ENCODE peak calls at places on chromosome 21, in four cellular contexts. V is HepG2, T is GM12878, L is K562. B is an unnamed sample.

GRCh38 chr21:31354604-31355443 is 10.8 kb upstream of the TIAM1 start:
- DNase-seq in V (no peak), T (peak), L (no peak), B (peak)

GRCh38 chr21:38223893-38224540 is 32.8 kb upstream of the KCNJ15 start:
- DNase-seq in V (no peak), T (no peak), L (no peak), B (peak)

GRCh38 chr21:36661511-36662309 is 37.2 kb upstream of the SIM2 start:
- DNase-seq in V (peak), T (no peak), L (peak), B (peak)

GRCh38 chr21:35324372-35325220 is 275.5 kb upstream of the RUNX1 start:
- DNase-seq in V (no peak), T (no peak), L (no peak), B (no peak)

GRCh38 chr21:34219334-34220020 is 144.3 kb upstream of the KCNE2 start:
- DNase-seq in V (no peak), T (no peak), L (no peak), B (no peak)

GRCh38 chr21:14712121-14712520 is 166.0 kb upstream of the SAMSN1 start:
- DNase-seq in V (no peak), T (no peak), L (no peak), B (no peak)

GRCh38 chr21:42120056-42120903 is 49.2 kb downstream of the UMODL1 start:
- DNase-seq in V (peak), T (no peak), L (no peak), B (no peak)

GRCh38 chr21:31092867-31093266 is 54.6 kb upstream of the KRTAP19-8 start:
- DNase-seq in V (no peak), T (no peak), L (no peak), B (no peak)

GRCh38 chr21:34704119-34704518 is 35.3 kb downstream of the CLIC6 start:
- DNase-seq in V (no peak), T (no peak), L (no peak), B (no peak)

GRCh38 chr21:36810443-36810842 is 111.5 kb downstream of the SIM2 start:
- DNase-seq in V (no peak), T (no peak), L (no peak), B (no peak)

GRCh38 chr21:34950980-34951379 is 98.1 kb downstream of the RUNX1 start:
- DNase-seq in V (no peak), T (no peak), L (peak), B (no peak)

GRCh38 chr21:36545776-36546511 is 66.0 kb upstream of the CLDN14 start:
- DNase-seq in V (no peak), T (no peak), L (no peak), B (no peak)

GRCh38 chr21:29490016-29490415 is 191.3 kb downstream of the BACH1 start:
- DNase-seq in V (no peak), T (no peak), L (no peak), B (no peak)

GRCh38 chr21:27570306-27570868 is 603.5 kb upstream of the ADAMTS5 start:
- DNase-seq in V (no peak), T (no peak), L (no peak), B (no peak)

GRCh38 chr21:15964181-15964855 is 234.5 kb downstream of the USP25 start:
- DNase-seq in V (no peak), T (no peak), L (no peak), B (no peak)

GRCh38 chr21:35658242-35658641 is 402.1 kb downstream of the SETD4 start:
- DNase-seq in V (no peak), T (no peak), L (no peak), B (no peak)

GRCh38 chr21:42013338-42013737 is 3.2 kb upstream of the ZBTB21 start:
- DNase-seq in V (no peak), T (no peak), L (no peak), B (no peak)

GRCh38 chr21:37869661-37870060 is 46.6 kb downstream of the KCNJ6 start:
- DNase-seq in V (no peak), T (no peak), L (no peak), B (no peak)

GRCh38 chr21:34229361-34229760 is 134.4 kb upstream of the KCNE2 start:
- DNase-seq in V (no peak), T (no peak), L (no peak), B (no peak)

GRCh38 chr21:26148834-26149354 is 21.7 kb downstream of the APP start:
- DNase-seq in V (no peak), T (no peak), L (no peak), B (no peak)

GRCh38 chr21:41907496-41908258 is 28.5 kb upstream of the PRDM15 start:
- DNase-seq in V (no peak), T (no peak), L (no peak), B (no peak)

GRCh38 chr21:42154237-42155044 is 64.5 kb upstream of the ABCG1 start:
- DNase-seq in V (no peak), T (no peak), L (no peak), B (no peak)

GRCh38 chr21:14523234-14523633 is 22.9 kb downstream of the SAMSN1 start:
- DNase-seq in V (no peak), T (no peak), L (no peak), B (no peak)

GRCh38 chr21:35346697-35347096 is 297.6 kb upstream of the RUNX1 start:
- DNase-seq in V (no peak), T (no peak), L (no peak), B (no peak)

GRCh38 chr21:38267991-38268858 is 11.4 kb downstream of the KCNJ15 start:
- DNase-seq in V (no peak), T (peak), L (no peak), B (no peak)

GRCh38 chr21:28771790-28772501 is 220.7 kb downstream of the LTN1 start:
- DNase-seq in V (no peak), T (no peak), L (no peak), B (no peak)

GRCh38 chr21:21921410-21922232 is 923.4 kb downstream of the NCAM2 start:
- DNase-seq in V (no peak), T (no peak), L (peak), B (peak)

GRCh38 chr21:33940846-33941245 is 25.2 kb upstream of the ATP5PO start:
- DNase-seq in V (no peak), T (no peak), L (no peak), B (no peak)

GRCh38 chr21:15247613-15248012 is 182.8 kb upstream of the NRIP1 start:
- DNase-seq in V (no peak), T (no peak), L (no peak), B (no peak)

GRCh38 chr21:42731264-42732032 is 78.0 kb downstream of the PDE9A start:
- DNase-seq in V (no peak), T (no peak), L (no peak), B (no peak)

GRCh38 chr21:26077523-26077922 is 93.0 kb downstream of the APP start:
- DNase-seq in V (no peak), T (no peak), L (no peak), B (no peak)

GRCh38 chr21:42021751-42022430 is 11.7 kb upstream of the ZBTB21 start:
- DNase-seq in V (no peak), T (no peak), L (no peak), B (no peak)

GRCh38 chr21:36859744-36860501 is 106.5 kb downstream of the HLCS start:
- DNase-seq in V (peak), T (no peak), L (peak), B (peak)

GRCh38 chr21:41926068-41926806 is 27.6 kb downstream of the C2CD2 start:
- DNase-seq in V (peak), T (peak), L (no peak), B (no peak)

GRCh38 chr21:26637346-26637745 is 64.3 kb upstream of the CYYR1 start:
- DNase-seq in V (no peak), T (no peak), L (no peak), B (no peak)

GRCh38 chr21:26846036-26846931 is 1.1 kb upstream of the ADAMTS1 start:
- DNase-seq in V (no peak), T (no peak), L (no peak), B (no peak)

DNA sequence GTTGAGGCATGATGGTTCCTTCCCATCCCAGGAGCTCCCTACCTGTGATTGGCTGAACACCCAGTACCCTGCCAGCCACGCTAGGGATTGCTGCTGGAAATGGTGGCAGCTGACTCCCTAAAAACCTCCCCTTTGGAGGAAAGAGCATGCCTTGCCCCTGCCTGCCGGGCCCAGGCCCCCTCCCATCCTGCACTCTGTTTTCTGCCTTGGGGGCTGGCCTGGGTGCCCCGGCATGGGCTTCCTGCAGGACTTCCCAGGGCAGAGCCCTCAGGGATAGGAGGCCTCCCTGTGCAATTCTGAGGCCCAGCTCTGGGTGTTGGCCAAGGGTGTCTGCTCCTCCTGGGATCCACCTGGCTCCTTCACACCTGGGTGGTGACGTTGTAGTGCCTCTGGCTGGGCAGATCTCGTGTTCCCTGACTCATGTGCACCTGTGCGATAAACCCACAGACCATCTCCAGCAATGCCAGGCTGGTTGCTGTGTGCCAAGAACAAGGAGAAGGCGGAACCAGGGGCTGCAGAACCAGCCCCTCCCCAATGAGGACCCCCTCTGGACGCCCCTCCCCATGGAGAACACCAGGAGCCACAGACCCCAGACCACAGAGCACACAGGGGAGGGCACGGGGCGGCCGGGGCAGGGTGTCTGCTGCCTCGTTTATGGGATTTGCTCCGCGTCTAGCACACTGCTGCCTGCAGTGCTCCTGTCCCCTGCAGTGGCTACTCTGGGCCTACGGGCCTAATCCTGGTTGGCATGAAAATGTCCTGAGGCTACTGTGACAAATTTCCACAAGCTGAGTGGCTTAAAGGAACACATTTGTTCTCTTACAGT is 13.6 kb downstream of the CSTB start:
- DNase-seq in V (no peak), T (no peak), L (no peak), B (no peak)
- TF ChIP-seq KDM1A in V (no peak), T (no peak), L (no peak), B (no peak)

GRCh38 chr21:19228241-19228640 is 824.7 kb upstream of the TMPRSS15 start:
- DNase-seq in V (no peak), T (no peak), L (no peak), B (no peak)
- TF ChIP-seq MAX in V (no peak), T (no peak), L (no peak), B (no peak)

GRCh38 chr21:46168659-46169386 is 13.4 kb upstream of the FTCD start:
- DNase-seq in V (no peak), T (no peak), L (no peak), B (no peak)
- TF ChIP-seq CHD4 in V (no peak), T (no peak), L (no peak), B (no peak)

DNA sequence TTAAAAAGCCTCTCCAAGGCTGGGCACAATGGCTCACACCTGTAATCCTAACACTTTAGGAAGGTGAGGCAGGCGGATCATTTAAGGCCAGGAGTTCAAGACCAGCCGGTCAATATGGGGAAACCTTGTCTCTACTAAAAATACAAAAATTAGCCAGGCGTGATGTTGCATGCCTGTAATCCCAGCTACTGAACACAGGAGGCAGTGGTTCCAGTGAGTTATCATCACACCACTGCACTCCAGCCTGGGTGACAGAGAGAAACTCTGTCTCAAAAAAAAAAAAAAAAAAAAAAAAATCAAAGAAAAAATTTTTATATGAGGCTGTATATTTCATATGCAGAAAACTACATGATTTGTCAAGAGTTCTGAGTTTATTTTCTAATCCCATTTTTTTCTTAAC is 1107.1 kb upstream of the TMPRSS15 start:
- DNase-seq in V (no peak), T (no peak), L (no peak), B (no peak)
- TF ChIP-seq KDM1A in V (no peak), T (no peak), L (no peak), B (no peak)

DNA sequence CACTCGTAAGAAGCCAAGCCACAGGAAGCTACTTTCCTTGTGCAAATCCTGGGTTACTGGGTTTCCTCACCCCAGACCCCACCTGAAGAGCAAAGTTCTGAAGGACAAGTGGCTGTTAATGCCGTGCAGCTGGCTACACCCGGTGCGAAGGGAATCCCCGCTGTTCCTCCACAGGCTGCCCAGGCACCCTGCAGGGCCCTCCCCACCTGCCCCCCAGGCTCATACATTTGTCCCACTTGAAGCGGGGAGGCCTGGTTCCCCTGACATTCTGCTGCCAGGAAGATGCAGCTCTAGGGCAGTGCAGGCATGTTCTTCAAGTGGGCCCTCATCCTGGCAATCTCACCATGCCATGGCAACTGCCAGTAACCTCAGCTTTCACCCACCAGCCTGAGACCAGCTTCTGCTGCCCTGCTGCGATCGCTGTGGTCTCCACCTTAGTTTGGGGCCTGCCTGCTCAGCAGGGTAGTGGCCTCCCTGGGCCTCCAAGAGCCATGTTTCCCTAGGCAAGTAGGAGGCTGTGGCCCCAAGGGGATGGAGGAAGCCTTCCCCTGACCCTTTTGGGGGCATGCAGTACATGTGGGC is 151.9 kb upstream of the COL6A1 start:
- DNase-seq in V (no peak), T (no peak), L (no peak), B (no peak)
- TF ChIP-seq MAX in V (no peak), T (no peak), L (no peak), B (no peak)

DNA sequence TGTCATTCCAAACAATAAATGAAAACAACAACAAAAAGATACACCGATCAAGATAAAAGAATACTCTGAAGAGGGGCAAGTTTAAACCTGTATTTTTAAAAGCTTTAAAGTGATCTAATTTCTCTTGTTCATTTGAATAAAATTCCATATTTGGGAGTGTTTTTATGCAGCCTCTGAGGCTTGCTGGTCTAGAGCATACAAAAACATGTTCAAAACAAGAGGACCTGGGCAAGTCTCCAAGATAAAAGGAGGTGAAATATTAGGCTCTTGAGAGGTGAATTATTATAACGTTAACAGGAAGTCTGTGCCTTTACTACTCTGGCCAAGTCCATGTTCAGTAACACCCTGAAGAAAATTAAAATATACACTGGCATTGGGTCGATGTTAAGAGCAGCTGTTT is 20.1 kb downstream of the URB1 start:
- DNase-seq in V (no peak), T (no peak), L (no peak), B (no peak)
- TF ChIP-seq CHD4 in V (no peak), T (no peak), L (no peak), B (no peak)

GRCh38 chr21:40169971-40170370 is 302.7 kb downstream of the PCP4 start:
- DNase-seq in V (no peak), T (no peak), L (no peak), B (no peak)

GRCh38 chr21:40160911-40161310 is 293.7 kb downstream of the PCP4 start:
- DNase-seq in V (no peak), T (no peak), L (no peak), B (no peak)

GRCh38 chr21:40165671-40166070 is 298.4 kb downstream of the PCP4 start:
- DNase-seq in V (no peak), T (no peak), L (no peak), B (no peak)

GRCh38 chr21:40166291-40166843 is 299.1 kb downstream of the PCP4 start:
- DNase-seq in V (no peak), T (no peak), L (no peak), B (no peak)

GRCh38 chr21:40165212-40165611 is 298.0 kb downstream of the PCP4 start:
- DNase-seq in V (no peak), T (no peak), L (no peak), B (no peak)
- TF ChIP-seq KDM1A in V (no peak), T (no peak), L (no peak), B (no peak)

GRCh38 chr21:18041012-18041411 is 203.6 kb upstream of the CHODL start:
- DNase-seq in V (peak), T (no peak), L (no peak), B (peak)
- TF ChIP-seq MAX in V (no peak), T (no peak), L (no peak), B (no peak)